ENCODE peak calls at places on chromosomes 1 and 21, in eight cellular contexts. One of them, this sample, is unnamed.
A peak's percentile ranks its signal among the peaks of the same experiment; 100 is the strongest.

GRCh38 chr1:45846931-45847330 is 43.5 kb downstream of the MAST2 start:
- DNase-seq in AG04450: no peak
- DNase-seq in fibroblast of mammary gland: peak; percentile 82
- DNase-seq in neural progenitor cell: no peak
- DNase-seq in RWPE1: no peak
- DNase-seq in tibial nerve: no peak
- DNase-seq in ascending aorta: no peak
- DNase-seq in stomach: no peak
- DNase-seq in this sample: no peak

GRCh38 chr1:230000439-230001184 is 66.4 kb upstream of the GALNT2 start:
- DNase-seq in AG04450: no peak
- DNase-seq in fibroblast of mammary gland: no peak
- DNase-seq in neural progenitor cell: no peak
- DNase-seq in RWPE1: no peak
- DNase-seq in tibial nerve: no peak
- DNase-seq in ascending aorta: no peak
- DNase-seq in stomach: no peak
- DNase-seq in this sample: no peak

GRCh38 chr21:28089599-28090421 is 902.9 kb downstream of the LTN1 start:
- DNase-seq in AG04450: no peak
- DNase-seq in fibroblast of mammary gland: peak; percentile 13
- DNase-seq in neural progenitor cell: peak; percentile 3
- DNase-seq in RWPE1: no peak
- DNase-seq in tibial nerve: no peak
- DNase-seq in ascending aorta: no peak
- DNase-seq in stomach: no peak
- DNase-seq in this sample: no peak

GRCh38 chr1:59568158-59568935 is 246.4 kb upstream of the HOOK1 start:
- DNase-seq in AG04450: no peak
- DNase-seq in fibroblast of mammary gland: no peak
- DNase-seq in neural progenitor cell: no peak
- DNase-seq in RWPE1: peak; percentile 9
- DNase-seq in tibial nerve: no peak
- DNase-seq in ascending aorta: no peak
- DNase-seq in stomach: no peak
- DNase-seq in this sample: no peak

GRCh38 chr1:203547771-203548421 is 53.9 kb downstream of the OPTC start:
- DNase-seq in AG04450: no peak
- DNase-seq in fibroblast of mammary gland: no peak
- DNase-seq in neural progenitor cell: no peak
- DNase-seq in RWPE1: no peak
- DNase-seq in tibial nerve: no peak
- DNase-seq in ascending aorta: no peak
- DNase-seq in stomach: no peak
- DNase-seq in this sample: no peak

GRCh38 chr21:42120056-42120903 is 49.2 kb downstream of the UMODL1 start:
- DNase-seq in AG04450: no peak
- DNase-seq in fibroblast of mammary gland: no peak
- DNase-seq in neural progenitor cell: no peak
- DNase-seq in RWPE1: no peak
- DNase-seq in tibial nerve: no peak
- DNase-seq in ascending aorta: no peak
- DNase-seq in stomach: no peak
- DNase-seq in this sample: peak; percentile 20

GRCh38 chr1:64006276-64007051 is 197.0 kb upstream of the UBE2U start:
- DNase-seq in AG04450: no peak
- DNase-seq in fibroblast of mammary gland: peak; percentile 85
- DNase-seq in neural progenitor cell: no peak
- DNase-seq in RWPE1: peak; percentile 47
- DNase-seq in tibial nerve: no peak
- DNase-seq in ascending aorta: peak; percentile 73
- DNase-seq in stomach: peak; percentile 72
- DNase-seq in this sample: no peak

GRCh38 chr1:43522776-43523480 is 7.8 kb upstream of the PTPRF start:
- DNase-seq in AG04450: peak; percentile 44
- DNase-seq in fibroblast of mammary gland: peak; percentile 95
- DNase-seq in neural progenitor cell: no peak
- DNase-seq in RWPE1: peak; percentile 99
- DNase-seq in tibial nerve: no peak
- DNase-seq in ascending aorta: no peak
- DNase-seq in stomach: peak; percentile 48
- DNase-seq in this sample: no peak

GRCh38 chr1:160567858-160568682 is 11.2 kb downstream of the CD84 start:
- DNase-seq in AG04450: no peak
- DNase-seq in fibroblast of mammary gland: no peak
- DNase-seq in neural progenitor cell: no peak
- DNase-seq in RWPE1: no peak
- DNase-seq in tibial nerve: no peak
- DNase-seq in ascending aorta: no peak
- DNase-seq in stomach: no peak
- DNase-seq in this sample: no peak

GRCh38 chr1:35725591-35725990 is 6.9 kb upstream of the C1orf216 start:
- DNase-seq in AG04450: no peak
- DNase-seq in fibroblast of mammary gland: peak; percentile 32
- DNase-seq in neural progenitor cell: peak; percentile 63
- DNase-seq in RWPE1: no peak
- DNase-seq in tibial nerve: no peak
- DNase-seq in ascending aorta: no peak
- DNase-seq in stomach: no peak
- DNase-seq in this sample: peak; percentile 83

GRCh38 chr1:204465469-204466415 is 28.9 kb downstream of the PIK3C2B start:
- DNase-seq in AG04450: no peak
- DNase-seq in fibroblast of mammary gland: no peak
- DNase-seq in neural progenitor cell: no peak
- DNase-seq in RWPE1: no peak
- DNase-seq in tibial nerve: no peak
- DNase-seq in ascending aorta: no peak
- DNase-seq in stomach: no peak
- DNase-seq in this sample: no peak

GRCh38 chr1:61851849-61852692 is 109.8 kb downstream of the PATJ start:
- DNase-seq in AG04450: peak; percentile 58
- DNase-seq in fibroblast of mammary gland: peak; percentile 83
- DNase-seq in neural progenitor cell: peak; percentile 73
- DNase-seq in RWPE1: peak; percentile 35
- DNase-seq in tibial nerve: peak; percentile 73
- DNase-seq in ascending aorta: no peak
- DNase-seq in stomach: no peak
- DNase-seq in this sample: no peak

GRCh38 chr1:192766876-192767275 is 42.0 kb upstream of the RGS2 start:
- DNase-seq in AG04450: no peak
- DNase-seq in fibroblast of mammary gland: no peak
- DNase-seq in neural progenitor cell: peak; percentile 33
- DNase-seq in RWPE1: no peak
- DNase-seq in tibial nerve: no peak
- DNase-seq in ascending aorta: no peak
- DNase-seq in stomach: no peak
- DNase-seq in this sample: no peak

GRCh38 chr1:119744598-119744942 is 24.1 kb downstream of the HMGCS2 start:
- DNase-seq in AG04450: no peak
- DNase-seq in fibroblast of mammary gland: no peak
- DNase-seq in neural progenitor cell: no peak
- DNase-seq in RWPE1: no peak
- DNase-seq in tibial nerve: no peak
- DNase-seq in ascending aorta: no peak
- DNase-seq in stomach: no peak
- DNase-seq in this sample: no peak

GRCh38 chr1:30730351-30731108 is 7.1 kb upstream of the MATN1 start:
- DNase-seq in AG04450: no peak
- DNase-seq in fibroblast of mammary gland: no peak
- DNase-seq in neural progenitor cell: no peak
- DNase-seq in RWPE1: no peak
- DNase-seq in tibial nerve: no peak
- DNase-seq in ascending aorta: no peak
- DNase-seq in stomach: no peak
- DNase-seq in this sample: no peak

GRCh38 chr21:41620982-41621381 is 113.0 kb upstream of the TMPRSS2 start:
- DNase-seq in AG04450: no peak
- DNase-seq in fibroblast of mammary gland: peak; percentile 83
- DNase-seq in neural progenitor cell: no peak
- DNase-seq in RWPE1: no peak
- DNase-seq in tibial nerve: no peak
- DNase-seq in ascending aorta: no peak
- DNase-seq in stomach: no peak
- DNase-seq in this sample: no peak

GRCh38 chr1:51331206-51332100 is 1.1 kb upstream of the TTC39A start:
- DNase-seq in AG04450: no peak
- DNase-seq in fibroblast of mammary gland: peak; percentile 61
- DNase-seq in neural progenitor cell: no peak
- DNase-seq in RWPE1: no peak
- DNase-seq in tibial nerve: no peak
- DNase-seq in ascending aorta: peak; percentile 59
- DNase-seq in stomach: peak; percentile 50
- DNase-seq in this sample: no peak

GRCh38 chr1:159927887-159928431 is 2.7 kb upstream of the TAGLN2 start:
- DNase-seq in AG04450: no peak
- DNase-seq in fibroblast of mammary gland: peak; percentile 39
- DNase-seq in neural progenitor cell: no peak
- DNase-seq in RWPE1: no peak
- DNase-seq in tibial nerve: no peak
- DNase-seq in ascending aorta: no peak
- DNase-seq in stomach: no peak
- DNase-seq in this sample: no peak

GRCh38 chr1:181638004-181638403 is 154.7 kb downstream of the CACNA1E start:
- DNase-seq in AG04450: no peak
- DNase-seq in fibroblast of mammary gland: no peak
- DNase-seq in neural progenitor cell: no peak
- DNase-seq in RWPE1: no peak
- DNase-seq in tibial nerve: no peak
- DNase-seq in ascending aorta: no peak
- DNase-seq in stomach: no peak
- DNase-seq in this sample: no peak

GRCh38 chr1:115952547-115952946 is 23.8 kb upstream of the SLC22A15 start:
- DNase-seq in AG04450: no peak
- DNase-seq in fibroblast of mammary gland: no peak
- DNase-seq in neural progenitor cell: no peak
- DNase-seq in RWPE1: no peak
- DNase-seq in tibial nerve: no peak
- DNase-seq in ascending aorta: no peak
- DNase-seq in stomach: no peak
- DNase-seq in this sample: no peak

DNA sequence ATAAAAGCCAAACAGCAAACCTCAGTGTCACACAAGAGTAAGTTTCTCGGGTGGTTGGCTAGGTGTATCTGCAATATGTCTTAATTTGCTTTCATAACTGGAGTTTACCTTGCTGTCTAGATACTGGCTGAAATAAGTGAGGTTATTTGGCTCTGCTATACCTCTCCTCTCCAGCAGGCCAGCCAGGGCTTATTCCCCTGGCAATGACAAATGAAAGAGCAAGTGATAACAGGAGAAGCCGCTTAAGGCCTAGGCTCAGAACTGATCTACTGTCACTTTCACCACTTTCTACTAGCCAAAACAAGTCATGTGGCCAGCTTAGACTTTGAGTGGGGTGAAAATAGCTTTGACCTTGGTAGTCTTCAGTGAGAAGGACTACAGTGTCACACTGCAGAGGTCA is 4.8 kb upstream of the RPE65 start:
- DNase-seq in AG04450: no peak
- DNase-seq in fibroblast of mammary gland: no peak
- DNase-seq in neural progenitor cell: no peak
- DNase-seq in RWPE1: no peak
- DNase-seq in tibial nerve: no peak
- DNase-seq in ascending aorta: no peak
- DNase-seq in stomach: no peak
- DNase-seq in this sample: no peak
- TF ChIP-seq CTCF in AG04450: no peak
- TF ChIP-seq CTCF in fibroblast of mammary gland: no peak
- TF ChIP-seq CTCF in neural progenitor cell: peak; percentile 11
- TF ChIP-seq CTCF in RWPE1: no peak
- TF ChIP-seq CTCF in tibial nerve: no peak
- TF ChIP-seq CTCF in ascending aorta: no peak
- TF ChIP-seq CTCF in stomach: no peak
- TF ChIP-seq CTCF in this sample: no peak

DNA sequence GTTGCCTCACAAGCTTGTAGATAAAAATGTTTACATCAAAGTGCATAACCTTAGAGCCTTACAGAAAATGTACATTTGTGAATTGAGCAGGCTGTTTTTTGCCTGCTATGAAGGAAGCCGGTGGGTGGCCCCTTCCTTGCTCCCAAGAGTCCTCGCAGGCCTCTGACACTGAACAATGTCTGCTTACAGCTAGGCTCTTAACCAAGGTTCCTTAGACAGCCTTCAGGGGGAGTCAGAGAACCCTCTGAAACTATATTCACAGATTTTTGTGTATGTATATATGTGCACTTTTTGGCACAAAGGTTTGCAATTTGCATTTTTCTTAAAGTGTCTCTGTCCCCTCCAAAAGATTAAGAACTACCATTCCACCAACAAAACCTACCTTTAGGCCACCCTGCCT is 282.6 kb downstream of the BARHL2 start:
- DNase-seq in AG04450: no peak
- DNase-seq in fibroblast of mammary gland: no peak
- DNase-seq in neural progenitor cell: peak; percentile 51
- DNase-seq in RWPE1: no peak
- DNase-seq in tibial nerve: no peak
- DNase-seq in ascending aorta: no peak
- DNase-seq in stomach: no peak
- DNase-seq in this sample: no peak
- TF ChIP-seq CTCF in AG04450: peak; percentile 44
- TF ChIP-seq CTCF in fibroblast of mammary gland: no peak
- TF ChIP-seq CTCF in neural progenitor cell: peak; percentile 52
- TF ChIP-seq CTCF in RWPE1: no peak
- TF ChIP-seq CTCF in tibial nerve: no peak
- TF ChIP-seq CTCF in ascending aorta: no peak
- TF ChIP-seq CTCF in stomach: no peak
- TF ChIP-seq CTCF in this sample: no peak

GRCh38 chr1:114316204-114316603 is 162.5 kb upstream of the SYT6 start:
- DNase-seq in AG04450: no peak
- DNase-seq in fibroblast of mammary gland: no peak
- DNase-seq in neural progenitor cell: no peak
- DNase-seq in RWPE1: no peak
- DNase-seq in tibial nerve: no peak
- DNase-seq in ascending aorta: no peak
- DNase-seq in stomach: no peak
- DNase-seq in this sample: no peak
- TF ChIP-seq CTCF in AG04450: no peak
- TF ChIP-seq CTCF in fibroblast of mammary gland: no peak
- TF ChIP-seq CTCF in neural progenitor cell: no peak
- TF ChIP-seq CTCF in RWPE1: no peak
- TF ChIP-seq CTCF in tibial nerve: no peak
- TF ChIP-seq CTCF in ascending aorta: no peak
- TF ChIP-seq CTCF in stomach: no peak
- TF ChIP-seq CTCF in this sample: no peak

DNA sequence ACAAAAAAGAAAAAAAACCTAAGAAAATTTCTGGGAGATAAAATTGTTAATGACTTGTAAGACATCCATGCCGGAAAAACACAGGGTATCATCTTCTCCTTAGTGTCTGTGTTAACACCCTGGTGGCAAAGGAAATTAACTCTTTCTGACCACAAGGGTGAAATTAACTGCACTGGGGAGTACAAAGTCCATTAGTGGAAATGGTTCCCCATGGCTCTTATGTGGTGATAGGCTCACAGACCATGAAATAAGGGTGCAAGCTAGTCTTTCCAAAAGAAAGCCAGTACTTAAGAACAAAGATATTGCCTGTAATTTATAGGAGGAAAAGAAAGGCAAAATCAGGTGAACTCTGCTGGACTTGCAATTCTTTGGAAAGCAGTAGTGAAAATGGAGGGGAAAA is 185.4 kb downstream of the LRRIQ3 start:
- DNase-seq in AG04450: no peak
- DNase-seq in fibroblast of mammary gland: no peak
- DNase-seq in neural progenitor cell: no peak
- DNase-seq in RWPE1: no peak
- DNase-seq in tibial nerve: no peak
- DNase-seq in ascending aorta: no peak
- DNase-seq in stomach: no peak
- DNase-seq in this sample: no peak
- TF ChIP-seq CTCF in AG04450: no peak
- TF ChIP-seq CTCF in fibroblast of mammary gland: no peak
- TF ChIP-seq CTCF in neural progenitor cell: no peak
- TF ChIP-seq CTCF in RWPE1: no peak
- TF ChIP-seq CTCF in tibial nerve: no peak
- TF ChIP-seq CTCF in ascending aorta: no peak
- TF ChIP-seq CTCF in stomach: no peak
- TF ChIP-seq CTCF in this sample: no peak